ENCODE peak calls at places on chromosomes 11 and 22, in five cellular contexts. One of them, this sample, is unnamed. For H3K36me3, the result is how much of the 10 kb centered on the place peaks cover.

GRCh38 chr11:123450593-123450992 is 20.5 kb downstream of the GRAMD1B start:
- DNase-seq in adrenal gland: no peak
- DNase-seq in fibroblast of lung: peak
- DNase-seq in bronchial epithelial cell: no peak
- DNase-seq in SJSA1: no peak
- DNase-seq in this sample: no peak

GRCh38 chr22:27318516-27318915 is 483.0 kb downstream of the MN1 start:
- DNase-seq in adrenal gland: no peak
- DNase-seq in fibroblast of lung: peak
- DNase-seq in bronchial epithelial cell: peak
- DNase-seq in SJSA1: no peak
- DNase-seq in this sample: no peak

GRCh38 chr11:10455637-10456487 is 798 bp downstream of the AMPD3 start:
- DNase-seq in adrenal gland: peak
- DNase-seq in fibroblast of lung: peak
- DNase-seq in bronchial epithelial cell: peak
- DNase-seq in SJSA1: peak
- DNase-seq in this sample: peak

GRCh38 chr11:74644084-74644483 is 51.7 kb downstream of the POLD3 start:
- DNase-seq in adrenal gland: no peak
- DNase-seq in fibroblast of lung: no peak
- DNase-seq in bronchial epithelial cell: no peak
- DNase-seq in SJSA1: no peak
- DNase-seq in this sample: no peak

GRCh38 chr11:129291556-129291955 is 84.1 kb upstream of the BARX2 start:
- DNase-seq in adrenal gland: no peak
- DNase-seq in fibroblast of lung: no peak
- DNase-seq in bronchial epithelial cell: no peak
- DNase-seq in SJSA1: no peak
- DNase-seq in this sample: peak

GRCh38 chr11:71987521-71987920 is 11.2 kb upstream of the IL18BP start:
- DNase-seq in adrenal gland: no peak
- DNase-seq in fibroblast of lung: peak
- DNase-seq in bronchial epithelial cell: no peak
- DNase-seq in SJSA1: no peak
- DNase-seq in this sample: no peak

GRCh38 chr11:19187101-19187500 is 14.7 kb downstream of the CSRP3 start:
- DNase-seq in adrenal gland: no peak
- DNase-seq in fibroblast of lung: peak
- DNase-seq in bronchial epithelial cell: peak
- DNase-seq in SJSA1: no peak
- DNase-seq in this sample: no peak

GRCh38 chr11:126246636-126247035 is 22.1 kb downstream of the SRPRA start:
- DNase-seq in adrenal gland: no peak
- DNase-seq in fibroblast of lung: peak
- DNase-seq in bronchial epithelial cell: no peak
- DNase-seq in SJSA1: no peak
- DNase-seq in this sample: no peak

GRCh38 chr11:1049431-1049891 is 12.9 kb upstream of the MUC6 start:
- DNase-seq in adrenal gland: no peak
- DNase-seq in fibroblast of lung: no peak
- DNase-seq in bronchial epithelial cell: peak
- DNase-seq in SJSA1: no peak
- DNase-seq in this sample: no peak

GRCh38 chr11:108601150-108601549 is 7.6 kb upstream of the EXPH5 start:
- DNase-seq in adrenal gland: no peak
- DNase-seq in fibroblast of lung: peak
- DNase-seq in bronchial epithelial cell: peak
- DNase-seq in SJSA1: no peak
- DNase-seq in this sample: no peak

GRCh38 chr22:43220625-43221380 is 33.9 kb upstream of the TTLL12 start:
- DNase-seq in adrenal gland: no peak
- DNase-seq in fibroblast of lung: no peak
- DNase-seq in bronchial epithelial cell: no peak
- DNase-seq in SJSA1: no peak
- DNase-seq in this sample: no peak

GRCh38 chr11:72652871-72653615 is 21.2 kb downstream of the PDE2A start:
- DNase-seq in adrenal gland: no peak
- DNase-seq in fibroblast of lung: no peak
- DNase-seq in bronchial epithelial cell: no peak
- DNase-seq in SJSA1: no peak
- DNase-seq in this sample: no peak

GRCh38 chr22:49297871-49298721 is 529.6 kb downstream of the BRD1 start:
- DNase-seq in adrenal gland: peak
- DNase-seq in fibroblast of lung: no peak
- DNase-seq in bronchial epithelial cell: no peak
- DNase-seq in SJSA1: peak
- DNase-seq in this sample: peak

GRCh38 chr11:119339581-119340334 is 925 bp downstream of the C1QTNF5 start:
- DNase-seq in adrenal gland: peak
- DNase-seq in fibroblast of lung: peak
- DNase-seq in bronchial epithelial cell: no peak
- DNase-seq in SJSA1: no peak
- DNase-seq in this sample: no peak

GRCh38 chr11:66653123-66653522 is 14.6 kb downstream of the RBM4 start:
- DNase-seq in adrenal gland: no peak
- DNase-seq in fibroblast of lung: peak
- DNase-seq in bronchial epithelial cell: peak
- DNase-seq in SJSA1: no peak
- DNase-seq in this sample: no peak

GRCh38 chr11:13114566-13115465 is 105.7 kb downstream of the RASSF10 start:
- DNase-seq in adrenal gland: no peak
- DNase-seq in fibroblast of lung: no peak
- DNase-seq in bronchial epithelial cell: no peak
- DNase-seq in SJSA1: no peak
- DNase-seq in this sample: no peak

GRCh38 chr11:100639140-100639539 is 47.9 kb upstream of the ARHGAP42 start:
- DNase-seq in adrenal gland: no peak
- DNase-seq in fibroblast of lung: peak
- DNase-seq in bronchial epithelial cell: peak
- DNase-seq in SJSA1: peak
- DNase-seq in this sample: no peak

GRCh38 chr11:105611837-105612480 is 2.1 kb downstream of the GRIA4 start:
- DNase-seq in adrenal gland: no peak
- DNase-seq in fibroblast of lung: no peak
- DNase-seq in bronchial epithelial cell: no peak
- DNase-seq in SJSA1: no peak
- DNase-seq in this sample: no peak

GRCh38 chr11:117022526-117022925 is 75.7 kb downstream of the SIK3 start:
- DNase-seq in adrenal gland: no peak
- DNase-seq in fibroblast of lung: no peak
- DNase-seq in bronchial epithelial cell: no peak
- DNase-seq in SJSA1: no peak
- DNase-seq in this sample: no peak

GRCh38 chr22:49951986-49952896 is 8.3 kb upstream of the PIM3 start:
- DNase-seq in adrenal gland: no peak
- DNase-seq in fibroblast of lung: peak
- DNase-seq in bronchial epithelial cell: peak
- DNase-seq in SJSA1: peak
- DNase-seq in this sample: no peak

GRCh38 chr11:128695539-128696221 is 1.8 kb downstream of the FLI1 start:
- DNase-seq in adrenal gland: peak
- DNase-seq in fibroblast of lung: no peak
- DNase-seq in bronchial epithelial cell: no peak
- DNase-seq in SJSA1: no peak
- DNase-seq in this sample: no peak

GRCh38 chr11:126485021-126485781 is 129.7 kb downstream of the ST3GAL4 start:
- DNase-seq in adrenal gland: no peak
- DNase-seq in fibroblast of lung: peak
- DNase-seq in bronchial epithelial cell: peak
- DNase-seq in SJSA1: no peak
- DNase-seq in this sample: no peak

GRCh38 chr11:44561275-44561781 is 4.1 kb upstream of the CD82 start:
- DNase-seq in adrenal gland: peak
- DNase-seq in fibroblast of lung: peak
- DNase-seq in bronchial epithelial cell: peak
- DNase-seq in SJSA1: peak
- DNase-seq in this sample: no peak

DNA sequence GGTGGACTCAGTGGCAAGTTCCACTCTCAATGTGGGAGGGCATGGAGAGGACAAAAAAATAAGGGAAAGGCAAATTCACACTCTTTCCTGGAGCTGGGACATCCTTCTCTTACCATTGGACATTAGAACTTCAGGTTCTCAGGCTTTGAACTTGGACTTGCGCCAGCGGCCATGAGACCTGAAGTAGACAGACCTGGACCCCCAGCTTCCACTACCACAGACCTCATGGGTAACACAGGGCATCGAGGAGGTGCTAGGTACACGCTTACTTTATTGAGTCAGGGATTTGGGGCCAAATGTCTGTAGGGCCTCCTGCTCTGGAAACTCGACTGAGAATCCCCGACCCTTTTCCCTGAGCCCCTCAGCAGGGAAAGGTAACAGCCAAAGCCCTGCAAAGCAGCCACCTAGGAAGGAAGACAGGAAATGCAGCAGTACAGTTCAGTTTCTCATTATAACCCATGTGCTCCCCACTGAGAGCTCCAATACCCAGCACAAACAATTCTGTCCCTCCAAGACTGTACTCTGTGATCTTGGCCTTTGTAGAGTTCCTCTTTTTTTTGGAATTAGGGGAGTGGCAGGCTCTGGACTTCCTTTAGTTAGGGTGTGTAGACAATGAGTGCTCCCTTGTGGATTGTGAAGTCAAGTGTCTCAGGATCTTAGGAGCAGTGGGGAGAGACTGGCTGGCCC is 5.7 kb downstream of the CHRNA10 start:
- DNase-seq in adrenal gland: no peak
- DNase-seq in fibroblast of lung: no peak
- DNase-seq in bronchial epithelial cell: no peak
- DNase-seq in SJSA1: no peak
- DNase-seq in this sample: no peak
- H3K36me3 ChIP-seq in adrenal gland: under half
- H3K36me3 ChIP-seq in fibroblast of lung: under half
- H3K36me3 ChIP-seq in bronchial epithelial cell: under half
- H3K36me3 ChIP-seq in SJSA1: half or more
- H3K36me3 ChIP-seq in this sample: under half

DNA sequence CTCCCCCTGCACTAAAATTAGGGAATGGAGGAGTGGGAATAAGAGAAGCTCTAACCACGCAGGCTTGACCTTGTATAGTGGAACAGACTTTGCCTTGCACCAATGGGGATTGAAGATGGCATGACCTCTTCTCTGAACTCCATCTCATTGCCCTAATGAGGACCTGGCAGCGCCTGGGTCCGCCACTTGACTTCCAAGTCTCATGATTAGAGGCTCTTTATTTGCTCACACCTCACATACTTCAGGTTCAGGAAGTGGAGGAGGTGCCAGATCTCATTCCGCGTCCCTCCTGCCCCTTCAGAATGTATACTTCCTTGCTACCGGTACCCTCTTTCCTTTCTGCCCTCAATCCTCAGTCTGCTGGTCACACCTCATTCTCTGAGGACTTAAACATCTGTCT is 106.0 kb upstream of the CD44 start:
- DNase-seq in adrenal gland: no peak
- DNase-seq in fibroblast of lung: no peak
- DNase-seq in bronchial epithelial cell: no peak
- DNase-seq in SJSA1: no peak
- DNase-seq in this sample: no peak
- H3K4me3 ChIP-seq in adrenal gland: no peak
- H3K4me3 ChIP-seq in fibroblast of lung: no peak
- H3K4me3 ChIP-seq in bronchial epithelial cell: no peak
- H3K4me3 ChIP-seq in SJSA1: no peak
- H3K4me3 ChIP-seq in this sample: no peak

GRCh38 chr11:15434529-15434928 is 319.8 kb downstream of the INSC start:
- DNase-seq in adrenal gland: no peak
- DNase-seq in fibroblast of lung: no peak
- DNase-seq in bronchial epithelial cell: no peak
- DNase-seq in SJSA1: no peak
- DNase-seq in this sample: no peak
- H3K36me3 ChIP-seq in adrenal gland: under half
- H3K36me3 ChIP-seq in fibroblast of lung: under half
- H3K36me3 ChIP-seq in bronchial epithelial cell: under half
- H3K36me3 ChIP-seq in SJSA1: under half
- H3K36me3 ChIP-seq in this sample: under half

GRCh38 chr11:120403966-120404365 is 67.8 kb downstream of the ARHGEF12 start:
- DNase-seq in adrenal gland: no peak
- DNase-seq in fibroblast of lung: no peak
- DNase-seq in bronchial epithelial cell: no peak
- DNase-seq in SJSA1: no peak
- DNase-seq in this sample: no peak
- H3K4me3 ChIP-seq in adrenal gland: no peak
- H3K4me3 ChIP-seq in fibroblast of lung: no peak
- H3K4me3 ChIP-seq in bronchial epithelial cell: no peak
- H3K4me3 ChIP-seq in SJSA1: no peak
- H3K4me3 ChIP-seq in this sample: no peak

GRCh38 chr11:22465620-22466019 is 127.4 kb downstream of the SLC17A6 start:
- DNase-seq in adrenal gland: no peak
- DNase-seq in fibroblast of lung: peak
- DNase-seq in bronchial epithelial cell: no peak
- DNase-seq in SJSA1: no peak
- DNase-seq in this sample: no peak
- H3K36me3 ChIP-seq in adrenal gland: under half
- H3K36me3 ChIP-seq in fibroblast of lung: under half
- H3K36me3 ChIP-seq in bronchial epithelial cell: under half
- H3K36me3 ChIP-seq in SJSA1: under half
- H3K36me3 ChIP-seq in this sample: under half

GRCh38 chr11:65045728-65046127 is 4.7 kb downstream of the SAC3D1 start:
- DNase-seq in adrenal gland: no peak
- DNase-seq in fibroblast of lung: no peak
- DNase-seq in bronchial epithelial cell: no peak
- DNase-seq in SJSA1: no peak
- DNase-seq in this sample: no peak

GRCh38 chr11:65043881-65044501 is 3.0 kb downstream of the SAC3D1 start:
- DNase-seq in adrenal gland: peak
- DNase-seq in fibroblast of lung: peak
- DNase-seq in bronchial epithelial cell: peak
- DNase-seq in SJSA1: no peak
- DNase-seq in this sample: no peak

GRCh38 chr11:65045061-65045460 is 4.1 kb downstream of the SAC3D1 start:
- DNase-seq in adrenal gland: no peak
- DNase-seq in fibroblast of lung: no peak
- DNase-seq in bronchial epithelial cell: no peak
- DNase-seq in SJSA1: no peak
- DNase-seq in this sample: no peak

GRCh38 chr11:65051389-65051858 is 6.9 kb downstream of the NAALADL1 start:
- DNase-seq in adrenal gland: no peak
- DNase-seq in fibroblast of lung: peak
- DNase-seq in bronchial epithelial cell: no peak
- DNase-seq in SJSA1: no peak
- DNase-seq in this sample: no peak

GRCh38 chr11:65047581-65048422 is 6.8 kb downstream of the SAC3D1 start:
- DNase-seq in adrenal gland: no peak
- DNase-seq in fibroblast of lung: peak
- DNase-seq in bronchial epithelial cell: no peak
- DNase-seq in SJSA1: no peak
- DNase-seq in this sample: no peak
- H3K4me3 ChIP-seq in adrenal gland: no peak
- H3K4me3 ChIP-seq in fibroblast of lung: peak
- H3K4me3 ChIP-seq in bronchial epithelial cell: peak
- H3K4me3 ChIP-seq in SJSA1: no peak
- H3K4me3 ChIP-seq in this sample: peak